ENCODE peak calls at places on chromosomes 1 and 21, in ten cellular contexts. One of them, this sample, is unnamed.

GRCh38 chr1:151827853-151828252 is 3.7 kb downstream of the RORC start:
- DNase-seq in GM06990: no peak
- DNase-seq in activated CD8-positive, alpha-beta memory T cell treated with anti-CD3 and anti-CD28 coated beads for 1 hour: no peak
- DNase-seq in stromal cell of bone marrow: no peak
- DNase-seq in NCI-H2081: no peak
- DNase-seq in PC-3: no peak
- DNase-seq in H9: no peak
- DNase-seq in Ammon's horn: no peak
- DNase-seq in Right ventricle myocardium superior: no peak
- DNase-seq in activated CD4-positive, alpha-beta T cell treated with anti-CD3 and anti-CD28 coated beads for 24 hours: no peak
- DNase-seq in this sample: no peak

GRCh38 chr1:154478639-154479038 is 23.4 kb upstream of the TDRD10 start:
- DNase-seq in NCI-H2081: no peak
- DNase-seq in stromal cell of bone marrow: no peak
- DNase-seq in GM06990: no peak
- DNase-seq in Ammon's horn: no peak
- DNase-seq in Right ventricle myocardium superior: no peak
- DNase-seq in activated CD8-positive, alpha-beta memory T cell treated with anti-CD3 and anti-CD28 coated beads for 1 hour: no peak
- DNase-seq in PC-3: peak; percentile 73
- DNase-seq in activated CD4-positive, alpha-beta T cell treated with anti-CD3 and anti-CD28 coated beads for 24 hours: no peak
- DNase-seq in H9: no peak
- DNase-seq in this sample: peak; percentile 78

GRCh38 chr1:234841710-234842231 is 231.8 kb upstream of the IRF2BP2 start:
- DNase-seq in Right ventricle myocardium superior: peak; percentile 47
- DNase-seq in NCI-H2081: no peak
- DNase-seq in GM06990: peak; percentile 52
- DNase-seq in activated CD8-positive, alpha-beta memory T cell treated with anti-CD3 and anti-CD28 coated beads for 1 hour: no peak
- DNase-seq in stromal cell of bone marrow: no peak
- DNase-seq in Ammon's horn: peak; percentile 60
- DNase-seq in PC-3: no peak
- DNase-seq in H9: no peak
- DNase-seq in activated CD4-positive, alpha-beta T cell treated with anti-CD3 and anti-CD28 coated beads for 24 hours: no peak
- DNase-seq in this sample: peak; percentile 98

GRCh38 chr1:231934797-231935196 is 308.2 kb downstream of the DISC1 start:
- DNase-seq in Ammon's horn: peak; percentile 39
- DNase-seq in NCI-H2081: peak; percentile 84
- DNase-seq in GM06990: no peak
- DNase-seq in H9: no peak
- DNase-seq in stromal cell of bone marrow: no peak
- DNase-seq in activated CD4-positive, alpha-beta T cell treated with anti-CD3 and anti-CD28 coated beads for 24 hours: no peak
- DNase-seq in PC-3: peak; percentile 44
- DNase-seq in activated CD8-positive, alpha-beta memory T cell treated with anti-CD3 and anti-CD28 coated beads for 1 hour: no peak
- DNase-seq in Right ventricle myocardium superior: no peak
- DNase-seq in this sample: no peak

GRCh38 chr1:53956308-53957168 is 10.4 kb downstream of the LRRC42 start:
- DNase-seq in NCI-H2081: peak; percentile 89
- DNase-seq in Right ventricle myocardium superior: no peak
- DNase-seq in PC-3: no peak
- DNase-seq in stromal cell of bone marrow: no peak
- DNase-seq in H9: no peak
- DNase-seq in activated CD4-positive, alpha-beta T cell treated with anti-CD3 and anti-CD28 coated beads for 24 hours: no peak
- DNase-seq in activated CD8-positive, alpha-beta memory T cell treated with anti-CD3 and anti-CD28 coated beads for 1 hour: no peak
- DNase-seq in Ammon's horn: no peak
- DNase-seq in GM06990: no peak
- DNase-seq in this sample: peak; percentile 58

GRCh38 chr1:225480825-225481434 is 53.1 kb upstream of the LBR start:
- DNase-seq in activated CD8-positive, alpha-beta memory T cell treated with anti-CD3 and anti-CD28 coated beads for 1 hour: no peak
- DNase-seq in Ammon's horn: no peak
- DNase-seq in H9: peak; percentile 84
- DNase-seq in activated CD4-positive, alpha-beta T cell treated with anti-CD3 and anti-CD28 coated beads for 24 hours: peak; percentile 44
- DNase-seq in GM06990: peak; percentile 36
- DNase-seq in stromal cell of bone marrow: no peak
- DNase-seq in Right ventricle myocardium superior: no peak
- DNase-seq in PC-3: peak; percentile 85
- DNase-seq in NCI-H2081: peak; percentile 94
- DNase-seq in this sample: peak; percentile 3

GRCh38 chr1:153773004-153773921 is 1.9 kb upstream of the SLC27A3 start:
- DNase-seq in GM06990: no peak
- DNase-seq in H9: no peak
- DNase-seq in activated CD8-positive, alpha-beta memory T cell treated with anti-CD3 and anti-CD28 coated beads for 1 hour: no peak
- DNase-seq in Ammon's horn: peak; percentile 40
- DNase-seq in activated CD4-positive, alpha-beta T cell treated with anti-CD3 and anti-CD28 coated beads for 24 hours: no peak
- DNase-seq in PC-3: no peak
- DNase-seq in stromal cell of bone marrow: no peak
- DNase-seq in NCI-H2081: no peak
- DNase-seq in Right ventricle myocardium superior: no peak
- DNase-seq in this sample: peak; percentile 78

GRCh38 chr1:32274646-32275340 is 17.1 kb upstream of the HDAC1 start:
- DNase-seq in H9: peak; percentile 55
- DNase-seq in activated CD4-positive, alpha-beta T cell treated with anti-CD3 and anti-CD28 coated beads for 24 hours: no peak
- DNase-seq in activated CD8-positive, alpha-beta memory T cell treated with anti-CD3 and anti-CD28 coated beads for 1 hour: no peak
- DNase-seq in GM06990: no peak
- DNase-seq in PC-3: no peak
- DNase-seq in stromal cell of bone marrow: no peak
- DNase-seq in NCI-H2081: no peak
- DNase-seq in Ammon's horn: no peak
- DNase-seq in Right ventricle myocardium superior: no peak
- DNase-seq in this sample: no peak

GRCh38 chr21:43333301-43334062 is 93.4 kb downstream of the SIK1 start:
- DNase-seq in GM06990: no peak
- DNase-seq in NCI-H2081: no peak
- DNase-seq in Right ventricle myocardium superior: no peak
- DNase-seq in activated CD8-positive, alpha-beta memory T cell treated with anti-CD3 and anti-CD28 coated beads for 1 hour: no peak
- DNase-seq in stromal cell of bone marrow: peak; percentile 41
- DNase-seq in H9: peak; percentile 49
- DNase-seq in PC-3: peak; percentile 95
- DNase-seq in activated CD4-positive, alpha-beta T cell treated with anti-CD3 and anti-CD28 coated beads for 24 hours: no peak
- DNase-seq in Ammon's horn: peak; percentile 46
- DNase-seq in this sample: no peak

GRCh38 chr1:190391582-190391981 is 86.1 kb downstream of the BRINP3 start:
- DNase-seq in NCI-H2081: no peak
- DNase-seq in activated CD8-positive, alpha-beta memory T cell treated with anti-CD3 and anti-CD28 coated beads for 1 hour: no peak
- DNase-seq in Right ventricle myocardium superior: no peak
- DNase-seq in PC-3: no peak
- DNase-seq in H9: no peak
- DNase-seq in stromal cell of bone marrow: no peak
- DNase-seq in GM06990: no peak
- DNase-seq in Ammon's horn: no peak
- DNase-seq in activated CD4-positive, alpha-beta T cell treated with anti-CD3 and anti-CD28 coated beads for 24 hours: no peak
- DNase-seq in this sample: no peak

This sample was measured in AML-193.